ENCODE peak calls at places on chromosomes 13 and 19, in ten cellular contexts. Z is stimulated activated naive CD8-positive, alpha-beta T cell treated with anti-CD3 and anti-CD28 coated beads, Interleukin-15, Interleukin-2, amounts not matched to agents 100 U/mL and 50 U/mL, for 24 hours; G is stimulated activated CD4-positive, alpha-beta T cell treated with anti-CD3 and anti-CD28 coated beads, Interleukin-2, amount 100 ng/mL, for 24 hours; S is progenitor cell of endocrine pancreas; J is activated CD4-positive, alpha-beta T cell treated with anti-CD3 and anti-CD28 coated beads, Interleukin-2, amount 50 U/mL, for 24 hours; X is NT2/D1; V is cardiac muscle cell; M is Peyer's patch; C is substantia nigra; D is ureter. N is an unnamed sample.

GRCh38 chr19:45507864-45508680 is 793 bp downstream of the VASP start:
- DNase-seq in D (no peak), S (peak; percentile 47), G (peak; percentile 50), Z (peak; percentile 73), M (peak; percentile 73), V (no peak), J (no peak), X (no peak), C (no peak), N (no peak)

GRCh38 chr13:48902421-48902820 is 73.3 kb upstream of the FNDC3A start:
- DNase-seq in S (no peak), J (no peak), D (no peak), M (no peak), C (no peak), V (peak; percentile 36), G (no peak), Z (no peak), X (no peak), N (no peak)

GRCh38 chr19:49151339-49152217 is 3.6 kb downstream of the HRC start:
- DNase-seq in D (peak; percentile 88), S (peak; percentile 62), M (peak; percentile 22), X (no peak), C (no peak), G (peak; percentile 44), J (no peak), V (peak; percentile 53), Z (peak; percentile 51), N (no peak)

GRCh38 chr13:113122571-113123225 is at the start of gene F10:
- DNase-seq in S (peak; percentile 48), J (no peak), Z (no peak), C (no peak), X (no peak), M (peak; percentile 25), V (peak; percentile 78), D (peak; percentile 78), G (no peak), N (no peak)

GRCh38 chr13:29917573-29918091 is 67.2 kb upstream of the UBL3 start:
- DNase-seq in C (no peak), D (no peak), X (no peak), J (no peak), V (no peak), M (no peak), S (no peak), G (no peak), Z (no peak), N (no peak)

GRCh38 chr19:3243851-3244700 is 19.6 kb downstream of the CELF5 start:
- DNase-seq in Z (peak; percentile 62), C (no peak), D (no peak), V (peak; percentile 68), J (peak; percentile 29), G (peak; percentile 63), M (no peak), X (peak; percentile 51), S (peak; percentile 63), N (no peak)

GRCh38 chr13:20389696-20390525 is 135.7 kb downstream of the CRYL1 start:
- DNase-seq in Z (no peak), M (no peak), S (no peak), D (no peak), X (no peak), C (no peak), J (no peak), G (no peak), V (peak; percentile 17), N (no peak)

GRCh38 chr19:58372311-58373133 is 8.3 kb downstream of the ZNF837 start:
- DNase-seq in X (no peak), S (no peak), Z (no peak), C (no peak), D (no peak), M (no peak), V (no peak), G (no peak), J (no peak), N (no peak)

GRCh38 chr13:110431851-110432294 is 124.8 kb downstream of the COL4A2 start:
- DNase-seq in S (no peak), D (no peak), X (no peak), M (no peak), C (no peak), V (no peak), Z (no peak), J (no peak), G (no peak), N (no peak)

GRCh38 chr13:24625870-24626419 is 54.3 kb upstream of the ATP12A start:
- DNase-seq in J (no peak), X (no peak), G (no peak), V (no peak), Z (no peak), C (no peak), S (no peak), D (no peak), M (no peak), N (no peak)

GRCh38 chr13:92807343-92807742 is 419.3 kb upstream of the GPC6 start:
- DNase-seq in D (no peak), G (no peak), M (no peak), Z (no peak), C (no peak), X (no peak), S (no peak), J (no peak), V (peak; percentile 52), N (no peak)

GRCh38 chr19:19134687-19135158 is 3.6 kb downstream of the TMEM161A start:
- DNase-seq in J (no peak), M (no peak), G (peak; percentile 50), V (no peak), D (no peak), S (peak; percentile 40), C (no peak), X (no peak), Z (peak; percentile 55), N (no peak)

GRCh38 chr13:52984881-52985363 is 43.7 kb upstream of the OLFM4 start:
- DNase-seq in D (no peak), V (no peak), Z (no peak), G (no peak), M (no peak), C (no peak), X (no peak), S (no peak), J (no peak), N (no peak)

GRCh38 chr19:6047741-6048231 is 62.5 kb downstream of the RFX2 start:
- DNase-seq in V (peak; percentile 52), X (peak; percentile 36), Z (no peak), C (no peak), J (no peak), G (no peak), S (peak; percentile 45), D (peak; percentile 45), M (no peak), N (no peak)

GRCh38 chr13:24279267-24279666 is 30.1 kb upstream of the C1QTNF9 start:
- DNase-seq in V (no peak), D (no peak), M (no peak), X (no peak), C (no peak), J (no peak), G (no peak), S (no peak), Z (no peak), N (no peak)

GRCh38 chr19:14149509-14149994 is 13.2 kb upstream of the ASF1B start:
- DNase-seq in Z (peak; percentile 37), V (peak; percentile 82), S (no peak), J (peak; percentile 13), M (peak; percentile 40), G (peak; percentile 54), D (peak; percentile 84), X (no peak), C (peak; percentile 37), N (no peak)

GRCh38 chr19:6599866-6600454 is 9.0 kb upstream of the CD70 start:
- DNase-seq in X (no peak), S (no peak), D (no peak), G (no peak), Z (no peak), J (no peak), V (no peak), M (no peak), C (no peak), N (no peak)

GRCh38 chr13:45316210-45316799 is 24.7 kb downstream of the TPT1 start:
- DNase-seq in V (no peak), X (no peak), S (no peak), Z (no peak), J (no peak), G (no peak), C (no peak), M (no peak), D (no peak), N (no peak)

GRCh38 chr19:52322429-52322828 is 13.6 kb upstream of the ZNF610 start:
- DNase-seq in C (no peak), G (no peak), J (no peak), Z (no peak), M (no peak), V (no peak), D (no peak), S (no peak), X (no peak), N (no peak)

GRCh38 chr13:61536443-61536842 is 120.8 kb upstream of the PCDH20 start:
- DNase-seq in S (no peak), C (no peak), M (no peak), Z (no peak), J (no peak), G (no peak), X (no peak), V (no peak), D (no peak), N (no peak)

GRCh38 chr19:1852294-1852646 is 4.0 kb upstream of the REXO1 start:
- DNase-seq in V (no peak), X (no peak), J (no peak), M (no peak), Z (peak; percentile 40), D (no peak), S (no peak), C (no peak), G (no peak), N (no peak)

GRCh38 chr13:68708336-68708908 is 1399.2 kb upstream of the ATXN8OS start:
- DNase-seq in C (no peak), G (no peak), S (no peak), J (no peak), V (no peak), M (no peak), D (no peak), Z (no peak), X (no peak), N (no peak)

GRCh38 chr13:38662362-38662761 is 24.5 kb upstream of the FREM2 start:
- DNase-seq in C (no peak), G (no peak), Z (no peak), M (no peak), V (peak; percentile 92), J (no peak), S (no peak), X (no peak), D (no peak), N (no peak)

GRCh38 chr19:55459950-55460657 is 1.3 kb downstream of the ISOC2 start:
- DNase-seq in V (peak; percentile 61), X (no peak), Z (no peak), J (no peak), S (no peak), C (no peak), G (no peak), M (no peak), D (no peak), N (no peak)

GRCh38 chr19:19460761-19461265 is 54.5 kb downstream of the TSSK6 start:
- DNase-seq in X (no peak), D (no peak), Z (peak; percentile 74), C (no peak), M (peak; percentile 55), V (peak; percentile 48), G (peak; percentile 66), J (peak; percentile 58), S (no peak), N (no peak)

GRCh38 chr13:36981156-36981743 is 17.9 kb downstream of the ALG5 start:
- DNase-seq in D (no peak), V (peak; percentile 77), G (no peak), J (no peak), S (no peak), Z (no peak), X (no peak), C (no peak), M (no peak), N (no peak)

GRCh38 chr19:37197768-37198167 is 12.6 kb downstream of the ZNF585B start:
- DNase-seq in Z (no peak), S (no peak), M (no peak), C (no peak), X (no peak), V (no peak), D (no peak), G (no peak), J (no peak), N (no peak)

GRCh38 chr13:29902632-29903305 is 52.4 kb upstream of the UBL3 start:
- DNase-seq in G (no peak), S (no peak), D (no peak), V (peak; percentile 19), X (no peak), M (no peak), Z (no peak), C (no peak), J (no peak), N (no peak)